ENCODE peak calls at places on chromosome 12, in seven cellular contexts. Y is CD8-positive, alpha-beta T cell; M is sigmoid colon; D is IMR-90; X is right atrium auricular region; B is left ventricle myocardium inferior; S is PC-3. F is an unnamed sample.

GRCh38 chr12:24595652-24596235 is 353.2 kb downstream of the BCAT1 start:
- DNase-seq in Y (no peak), M (no peak), D (peak; percentile 23), X (no peak), B (no peak), S (no peak), F (no peak)

GRCh38 chr12:124852329-124852831 is 11.3 kb downstream of the SCARB1 start:
- DNase-seq in Y (no peak), M (peak; percentile 79), D (no peak), X (no peak), B (peak; percentile 54), S (no peak), F (peak; percentile 61)

GRCh38 chr12:109818900-109819500 is 14.2 kb downstream of the TRPV4 start:
- DNase-seq in Y (no peak), M (no peak), D (peak; percentile 52), X (no peak), B (no peak), S (peak; percentile 91), F (no peak)

GRCh38 chr12:67452119-67452805 is 183.1 kb downstream of the CAND1 start:
- DNase-seq in Y (no peak), M (no peak), D (no peak), X (no peak), B (no peak), S (no peak), F (no peak)

GRCh38 chr12:56766535-56766934 is 3.4 kb downstream of the HSD17B6 start:
- DNase-seq in Y (no peak), M (no peak), D (no peak), X (no peak), B (no peak), S (no peak), F (no peak)

GRCh38 chr12:49138587-49138986 is 7.4 kb upstream of the TUBA1B start:
- DNase-seq in Y (no peak), M (no peak), D (no peak), X (no peak), B (no peak), S (no peak), F (no peak)

GRCh38 chr12:47087088-47087688 is 7.4 kb upstream of the AMIGO2 start:
- DNase-seq in Y (no peak), M (no peak), D (peak; percentile 43), X (no peak), B (no peak), S (no peak), F (no peak)

GRCh38 chr12:130872179-130873096 is 572 bp downstream of the RAN start:
- DNase-seq in Y (peak; percentile 42), M (peak; percentile 66), D (no peak), X (no peak), B (peak; percentile 29), S (peak; percentile 33), F (no peak)

GRCh38 chr12:22518067-22518719 is 26.1 kb downstream of the C2CD5 start:
- DNase-seq in Y (no peak), M (no peak), D (peak; percentile 15), X (no peak), B (peak; percentile 23), S (peak; percentile 17), F (no peak)

GRCh38 chr12:131089526-131090253 is 136.0 kb downstream of the ADGRD1 start:
- DNase-seq in Y (no peak), M (peak; percentile 46), D (no peak), X (no peak), B (no peak), S (no peak), F (no peak)

DNA sequence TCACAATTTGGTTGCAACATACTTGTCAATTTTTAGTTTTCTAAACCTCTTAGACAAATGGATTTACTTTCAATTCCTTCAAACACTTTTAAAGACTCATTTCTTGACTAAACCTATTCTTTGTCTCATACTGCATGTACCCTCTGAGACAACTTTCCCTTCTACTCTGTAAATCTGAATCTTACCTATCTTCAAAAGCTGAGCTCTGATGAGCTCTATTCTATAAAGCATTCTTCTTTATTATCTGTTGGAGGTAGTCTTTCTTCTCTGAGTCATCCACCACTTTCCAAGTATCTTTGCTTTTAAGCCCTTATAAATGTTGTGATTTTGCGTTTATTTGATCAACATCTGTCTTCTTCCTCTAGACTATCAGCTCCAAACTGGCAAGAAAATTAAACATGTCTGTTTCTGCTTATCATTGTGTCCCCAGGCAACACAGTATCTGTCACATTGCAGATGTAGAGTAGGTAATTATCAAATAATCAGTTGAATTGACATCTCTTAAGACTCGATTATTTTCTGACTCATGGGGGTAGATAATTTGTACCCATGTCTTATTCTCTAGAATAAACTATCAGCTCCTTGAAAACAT is 265.6 kb upstream of the FAR2 start:
- DNase-seq in Y (no peak), M (no peak), D (peak; percentile 27), X (no peak), B (no peak), S (no peak), F (no peak)
- TF ChIP-seq CTCF in Y (no peak), M (no peak), D (no peak), X (no peak), B (no peak), S (no peak), F (no peak)

GRCh38 chr12:2358986-2359658 is 306.3 kb downstream of the CACNA1C start:
- DNase-seq in Y (no peak), M (peak; percentile 58), D (no peak), X (no peak), B (no peak), S (no peak), F (no peak)
- H3K27ac ChIP-seq in Y (no peak overlapping the region), M (peak overlapping the region; percentile 81), D (no peak overlapping the region), X (peak overlapping the region; percentile 46), B (peak overlapping the region; percentile 77), S (no peak overlapping the region), F (peak overlapping the region; percentile 55)

DNA sequence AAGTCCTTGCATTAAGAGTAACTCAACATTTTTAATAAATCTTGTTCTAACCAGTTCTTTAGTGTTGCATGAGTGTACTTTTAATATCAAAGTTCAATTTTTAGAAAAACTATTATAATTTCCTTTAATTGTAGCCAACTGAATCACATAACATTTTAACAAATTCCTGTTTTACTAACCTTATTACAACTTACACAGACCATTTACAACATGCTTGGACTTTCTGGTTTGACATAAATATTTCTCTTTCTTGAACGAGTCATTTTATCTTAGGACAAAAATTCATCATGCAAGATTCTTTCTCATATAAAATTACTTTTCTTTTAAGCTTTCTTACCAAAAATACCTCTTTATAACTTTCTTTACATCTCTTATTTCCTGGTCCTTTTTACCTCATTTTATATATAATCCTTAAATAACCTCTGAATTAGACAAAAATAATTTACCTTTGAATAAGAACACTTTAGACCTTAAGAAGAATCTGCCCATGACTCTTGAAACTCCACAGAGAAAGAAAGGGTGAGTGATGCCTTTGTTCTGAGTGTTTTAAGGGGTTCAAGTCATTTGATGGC is 3.9 kb downstream of the SLCO1A2 start:
- DNase-seq in Y (no peak), M (no peak), D (peak; percentile 0), X (no peak), B (no peak), S (peak; percentile 15), F (no peak)
- H3K9me3 ChIP-seq in Y (no peaks in the 10 kb centered on the region), M (no peaks in the 10 kb centered on the region), D (peaks cover 8% of the 10 kb centered on the region), X (peaks cover 12% of the 10 kb centered on the region), B (peaks cover 62% of the 10 kb centered on the region), S (no peaks in the 10 kb centered on the region), F (peaks cover 10% of the 10 kb centered on the region)

DNA sequence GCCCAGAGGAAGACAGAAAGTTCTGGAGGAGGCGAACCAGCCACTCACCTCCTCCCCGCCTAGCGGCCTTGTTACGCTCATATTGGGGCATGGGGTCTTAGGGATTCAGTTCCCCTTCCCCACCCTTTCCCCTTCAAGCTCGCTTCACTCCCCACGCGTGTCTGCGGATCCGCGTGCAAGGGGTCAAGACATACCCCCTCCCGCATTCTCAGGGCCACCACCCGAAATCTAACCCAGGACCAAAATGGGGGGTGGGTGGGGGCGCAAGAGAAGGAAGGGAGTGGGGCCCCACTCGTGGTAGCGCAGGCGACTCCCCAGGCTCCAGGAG is 576 bp upstream of the RFX4 start:
- DNase-seq in Y (no peak), M (no peak), D (no peak), X (no peak), B (no peak), S (no peak), F (no peak)
- TF ChIP-seq CTCF in Y (no peak), M (no peak), D (no peak), X (no peak), B (no peak), S (no peak), F (no peak)

GRCh38 chr12:1553546-1553945 is 40.8 kb downstream of the FBXL14 start:
- DNase-seq in Y (no peak), M (no peak), D (no peak), X (no peak), B (no peak), S (no peak), F (no peak)

GRCh38 chr12:1552978-1553471 is 41.4 kb downstream of the FBXL14 start:
- DNase-seq in Y (no peak), M (no peak), D (peak; percentile 84), X (no peak), B (no peak), S (no peak), F (no peak)

GRCh38 chr12:1553987-1554982 is 40.1 kb downstream of the FBXL14 start:
- DNase-seq in Y (no peak), M (no peak), D (no peak), X (no peak), B (no peak), S (no peak), F (no peak)

GRCh38 chr12:1551496-1551895 is 42.9 kb downstream of the FBXL14 start:
- DNase-seq in Y (no peak), M (no peak), D (no peak), X (no peak), B (no peak), S (no peak), F (no peak)

DNA sequence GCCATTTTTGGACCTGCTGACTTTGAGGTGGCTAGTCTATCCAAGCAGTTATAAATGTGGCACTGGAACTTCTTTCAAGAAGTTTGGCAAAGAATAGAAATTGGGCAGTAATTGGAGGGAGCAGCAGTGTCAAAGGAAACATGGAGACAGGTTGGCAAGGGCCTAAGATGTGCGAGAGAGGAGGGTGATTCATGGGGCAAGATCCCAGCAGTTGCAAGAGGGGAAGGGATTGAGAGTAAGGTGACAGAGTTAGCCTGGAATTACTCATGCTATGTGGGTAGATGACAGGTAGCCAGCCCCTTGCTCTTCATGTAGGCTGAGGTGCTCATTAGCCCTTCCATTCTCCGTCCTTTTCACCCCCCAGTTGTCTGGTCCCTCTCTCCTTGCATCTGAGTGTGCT is 42.2 kb downstream of the FBXL14 start:
- DNase-seq in Y (no peak), M (no peak), D (no peak), X (no peak), B (no peak), S (peak; percentile 17), F (no peak)
- H3K27ac ChIP-seq in Y (no peak overlapping the region), M (no peak overlapping the region), D (peak overlapping the region; percentile 93), X (no peak overlapping the region), B (no peak overlapping the region), S (no peak overlapping the region), F (no peak overlapping the region)

GRCh38 chr12:30400349-30400748 is 295.3 kb downstream of the IPO8 start:
- DNase-seq in Y (no peak), M (no peak), D (no peak), X (no peak), B (no peak), S (no peak), F (no peak)

GRCh38 chr12:30395190-30395589 is 300.5 kb downstream of the IPO8 start:
- DNase-seq in Y (no peak), M (no peak), D (no peak), X (no peak), B (no peak), S (no peak), F (no peak)

GRCh38 chr12:30396576-30396975 is 299.1 kb downstream of the IPO8 start:
- DNase-seq in Y (no peak), M (no peak), D (no peak), X (no peak), B (no peak), S (no peak), F (no peak)

GRCh38 chr12:30399859-30400258 is 295.8 kb downstream of the IPO8 start:
- DNase-seq in Y (no peak), M (no peak), D (no peak), X (no peak), B (no peak), S (no peak), F (no peak)
- H3K9me3 ChIP-seq in Y (no peaks in the 10 kb centered on the region), M (no peaks in the 10 kb centered on the region), D (peaks cover 6% of the 10 kb centered on the region), X (peaks cover 8% of the 10 kb centered on the region), B (peaks cover 36% of the 10 kb centered on the region), S (peaks cover 6% of the 10 kb centered on the region), F (peaks cover 3% of the 10 kb centered on the region)